ENCODE peak calls at places on chromosomes 6 and 20, in seven cellular contexts. X, Y, M, J, G, D and E are unnamed samples.
A peak's percentile ranks its signal among the peaks of the same experiment; 100 is the strongest.

GRCh38 chr20:51029963-51030930 is 7.3 kb upstream of the KCNG1 start:
- DNase-seq in X (no peak), Y (no peak), M (no peak), J (no peak), G (peak; percentile 69), D (no peak), E (no peak)

GRCh38 chr6:39111280-39111679 is 3.7 kb downstream of the SAYSD1 start:
- DNase-seq in X (no peak), Y (no peak), M (no peak), J (no peak), G (no peak), D (no peak), E (no peak)

GRCh38 chr6:6825986-6826901 is 237.7 kb downstream of the LY86 start:
- DNase-seq in X (peak; percentile 51), Y (peak; percentile 40), M (peak; percentile 57), J (peak; percentile 75), G (peak; percentile 13), D (peak; percentile 67), E (peak; percentile 33)

GRCh38 chr6:157244175-157244574 is 79.1 kb downstream of the TMEM242 start:
- DNase-seq in X (no peak), Y (no peak), M (no peak), J (no peak), G (peak; percentile 88), D (no peak), E (no peak)

GRCh38 chr20:50341050-50341449 is 150.4 kb downstream of the CEBPB start:
- DNase-seq in X (no peak), Y (no peak), M (no peak), J (no peak), G (no peak), D (no peak), E (no peak)

GRCh38 chr20:46057856-46058655 is 29.0 kb downstream of the SLC12A5 start:
- DNase-seq in X (no peak), Y (peak; percentile 30), M (no peak), J (peak; percentile 78), G (peak; percentile 37), D (no peak), E (no peak)

GRCh38 chr6:112563368-112563767 is 216.2 kb downstream of the RFPL4B start:
- DNase-seq in X (no peak), Y (no peak), M (no peak), J (no peak), G (peak; percentile 20), D (no peak), E (no peak)

GRCh38 chr6:34056301-34056700 is 89.6 kb downstream of the GRM4 start:
- DNase-seq in X (no peak), Y (peak; percentile 59), M (peak; percentile 40), J (peak; percentile 74), G (peak; percentile 70), D (no peak), E (peak; percentile 71)

GRCh38 chr6:126077810-126078791 is 91.8 kb downstream of the TRMT11 start:
- DNase-seq in X (no peak), Y (no peak), M (no peak), J (no peak), G (peak; percentile 47), D (no peak), E (peak; percentile 30)

GRCh38 chr6:46932941-46933340 is 11.2 kb upstream of the ADGRF5 start:
- DNase-seq in X (no peak), Y (no peak), M (no peak), J (no peak), G (no peak), D (no peak), E (no peak)

GRCh38 chr20:58481541-58482021 is 33.6 kb downstream of the APCDD1L start:
- DNase-seq in X (no peak), Y (peak; percentile 91), M (peak; percentile 50), J (no peak), G (peak; percentile 74), D (no peak), E (peak; percentile 53)

GRCh38 chr6:4801491-4802118 is 25.4 kb downstream of the CDYL start:
- DNase-seq in X (no peak), Y (no peak), M (no peak), J (no peak), G (no peak), D (no peak), E (no peak)

GRCh38 chr6:45922728-45923351 is 92.8 kb downstream of the CLIC5 start:
- DNase-seq in X (peak; percentile 29), Y (peak; percentile 71), M (peak; percentile 41), J (peak; percentile 66), G (peak; percentile 87), D (peak; percentile 54), E (peak; percentile 34)

GRCh38 chr6:10968776-10969175 is 75.3 kb downstream of the ELOVL2 start:
- DNase-seq in X (no peak), Y (no peak), M (no peak), J (no peak), G (peak; percentile 65), D (no peak), E (no peak)

GRCh38 chr20:16020971-16021370 is 552.3 kb downstream of the KIF16B start:
- DNase-seq in X (no peak), Y (no peak), M (peak; percentile 76), J (no peak), G (peak; percentile 50), D (no peak), E (no peak)

GRCh38 chr6:142845624-142846458 is 99.1 kb downstream of the HIVEP2 start:
- DNase-seq in X (peak; percentile 62), Y (peak; percentile 24), M (peak; percentile 86), J (peak; percentile 82), G (peak; percentile 58), D (no peak), E (peak; percentile 93)

GRCh38 chr6:147802400-147802799 is 293.9 kb downstream of the SAMD5 start:
- DNase-seq in X (no peak), Y (no peak), M (no peak), J (no peak), G (no peak), D (no peak), E (no peak)

GRCh38 chr6:65692109-65692508 is 14.9 kb downstream of the EYS start:
- DNase-seq in X (no peak), Y (no peak), M (no peak), J (no peak), G (no peak), D (no peak), E (no peak)

GRCh38 chr6:43060034-43060754 is 763 bp downstream of the KLC4 start:
- DNase-seq in X (no peak), Y (no peak), M (peak; percentile 74), J (peak; percentile 67), G (no peak), D (no peak), E (no peak)

GRCh38 chr6:153051801-153052200 is 49.3 kb upstream of the MTRF1L start:
- DNase-seq in X (no peak), Y (no peak), M (no peak), J (no peak), G (no peak), D (no peak), E (no peak)

GRCh38 chr6:127879685-127880084 is 21.2 kb downstream of the THEMIS start:
- DNase-seq in X (peak; percentile 74), Y (no peak), M (no peak), J (no peak), G (peak; percentile 36), D (no peak), E (peak; percentile 69)

GRCh38 chr6:27394073-27394472 is 5.5 kb downstream of the ZNF391 start:
- DNase-seq in X (no peak), Y (no peak), M (no peak), J (no peak), G (no peak), D (no peak), E (no peak)

GRCh38 chr6:36603222-36604089 is 9.3 kb downstream of the SRSF3 start:
- DNase-seq in X (no peak), Y (no peak), M (no peak), J (no peak), G (no peak), D (no peak), E (no peak)

GRCh38 chr6:13407709-13408695 is 79.4 kb downstream of the GFOD1 start:
- DNase-seq in X (no peak), Y (no peak), M (peak; percentile 98), J (peak; percentile 72), G (peak; percentile 56), D (no peak), E (no peak)

GRCh38 chr6:75676377-75676776 is 72.7 kb upstream of the MYO6 start:
- DNase-seq in X (no peak), Y (no peak), M (no peak), J (no peak), G (no peak), D (no peak), E (no peak)

GRCh38 chr20:64063389-64064144 is 569 bp downstream of the TCEA2 start:
- DNase-seq in X (no peak), Y (no peak), M (no peak), J (no peak), G (no peak), D (no peak), E (peak; percentile 50)

GRCh38 chr20:62796699-62797491 is 622 bp downstream of the MRGBP start:
- DNase-seq in X (no peak), Y (no peak), M (no peak), J (no peak), G (no peak), D (no peak), E (no peak)

GRCh38 chr6:43005844-43006243 is 7.9 kb downstream of the MEA1 start:
- DNase-seq in X (no peak), Y (no peak), M (no peak), J (no peak), G (no peak), D (no peak), E (no peak)

GRCh38 chr6:26284537-26285142 is 80.4 kb upstream of the BTN3A2 start:
- DNase-seq in X (peak; percentile 65), Y (peak; percentile 61), M (peak; percentile 40), J (peak; percentile 76), G (peak; percentile 40), D (no peak), E (peak; percentile 68)

GRCh38 chr20:52457826-52458225 is 266.2 kb upstream of the ZFP64 start:
- DNase-seq in X (no peak), Y (no peak), M (peak; percentile 55), J (no peak), G (peak; percentile 17), D (no peak), E (no peak)

GRCh38 chr6:142763205-142763604 is 181.8 kb downstream of the HIVEP2 start:
- DNase-seq in X (no peak), Y (no peak), M (peak; percentile 77), J (no peak), G (peak; percentile 67), D (no peak), E (no peak)

GRCh38 chr20:16158976-16159286 is 414.3 kb downstream of the KIF16B start:
- DNase-seq in X (no peak), Y (no peak), M (no peak), J (no peak), G (no peak), D (no peak), E (no peak)

GRCh38 chr6:158080849-158081656 is 87.0 kb downstream of the SERAC1 start:
- DNase-seq in X (no peak), Y (no peak), M (no peak), J (no peak), G (no peak), D (no peak), E (no peak)

GRCh38 chr6:55175778-55176084 is 1.4 kb downstream of the HCRTR2 start:
- DNase-seq in X (no peak), Y (no peak), M (no peak), J (no peak), G (no peak), D (no peak), E (no peak)

GRCh38 chr20:50729925-50730764 is 1.2 kb upstream of the PARD6B start:
- DNase-seq in X (no peak), Y (no peak), M (peak; percentile 65), J (no peak), G (peak; percentile 38), D (no peak), E (no peak)

GRCh38 chr20:43824699-43825402 is 89.8 kb upstream of the TOX2 start:
- DNase-seq in X (peak; percentile 51), Y (no peak), M (peak; percentile 63), J (no peak), G (peak; percentile 28), D (no peak), E (peak; percentile 72)

GRCh38 chr6:151641028-151641427 is 147.2 kb downstream of the CCDC170 start:
- DNase-seq in X (no peak), Y (no peak), M (no peak), J (no peak), G (no peak), D (no peak), E (no peak)